ENCODE peak calls at places on chromosomes 3 and 15, in six cellular contexts. O is psoas muscle; L is AG08396; W is stimulated activated CD8-positive, alpha-beta memory T cell treated with anti-CD3 and anti-CD28 coated beads, Interleukin-4, amount 100 ng/mL, for 24 hours; D is GM23248; G is germinal center. B is an unnamed sample.

GRCh38 chr3:18144571-18144970 is 280.6 kb downstream of the SATB1 start:
- DNase-seq in O (no peak), L (no peak), W (no peak), D (no peak), G (no peak), B (no peak)

GRCh38 chr3:151268267-151269235 is 9.8 kb downstream of the P2RY14 start:
- DNase-seq in O (no peak), L (no peak), W (peak), D (no peak), G (no peak), B (peak)

GRCh38 chr3:197951392-197951990 is 1.5 kb downstream of the RPL35A start:
- DNase-seq in O (no peak), L (no peak), W (no peak), D (no peak), G (no peak), B (no peak)

GRCh38 chr3:41769106-41769505 is 192.8 kb downstream of the ULK4 start:
- DNase-seq in O (no peak), L (no peak), W (no peak), D (peak), G (no peak), B (no peak)

GRCh38 chr3:195119461-195120198 is 151.3 kb downstream of the XXYLT1 start:
- DNase-seq in O (no peak), L (peak), W (no peak), D (no peak), G (no peak), B (no peak)

GRCh38 chr15:32994810-32995424 is 199.6 kb downstream of the FMN1 start:
- DNase-seq in O (no peak), L (no peak), W (no peak), D (peak), G (peak), B (no peak)

GRCh38 chr3:74443102-74443501 is 171.4 kb downstream of the CNTN3 start:
- DNase-seq in O (no peak), L (no peak), W (no peak), D (peak), G (no peak), B (no peak)

GRCh38 chr15:37136666-37137065 is 36.3 kb upstream of the MEIS2 start:
- DNase-seq in O (no peak), L (no peak), W (no peak), D (peak), G (no peak), B (no peak)

GRCh38 chr15:81785679-81786078 is 260.1 kb downstream of the MEX3B start:
- DNase-seq in O (no peak), L (no peak), W (no peak), D (no peak), G (no peak), B (no peak)

GRCh38 chr3:103002447-103002846 is 567.6 kb downstream of the ZPLD1 start:
- DNase-seq in O (no peak), L (no peak), W (no peak), D (peak), G (no peak), B (no peak)

GRCh38 chr3:141096981-141097380 is 45.8 kb downstream of the SPSB4 start:
- DNase-seq in O (no peak), L (no peak), W (no peak), D (no peak), G (no peak), B (no peak)

GRCh38 chr3:46935168-46935858 is 41.2 kb downstream of the CCDC12 start:
- DNase-seq in O (peak), L (peak), W (no peak), D (peak), G (no peak), B (no peak)

GRCh38 chr3:187013080-187013838 is 82.9 kb downstream of the ST6GAL1 start:
- DNase-seq in O (no peak), L (no peak), W (no peak), D (no peak), G (no peak), B (no peak)

GRCh38 chr3:3648961-3649360 is 150.3 kb upstream of the LRRN1 start:
- DNase-seq in O (no peak), L (no peak), W (no peak), D (no peak), G (no peak), B (no peak)

GRCh38 chr3:18740631-18741583 is 315.8 kb upstream of the SATB1 start:
- DNase-seq in O (no peak), L (no peak), W (peak), D (no peak), G (peak), B (no peak)

GRCh38 chr3:185824051-185824466 is 783 bp downstream of the IGF2BP2 start:
- DNase-seq in O (no peak), L (peak), W (no peak), D (peak), G (peak), B (peak)

GRCh38 chr15:90337256-90337655 is 14.8 kb upstream of the ZNF774 start:
- DNase-seq in O (no peak), L (no peak), W (no peak), D (no peak), G (no peak), B (no peak)

GRCh38 chr15:75649045-75649761 is 1.5 kb downstream of the SNX33 start:
- DNase-seq in O (no peak), L (no peak), W (no peak), D (no peak), G (no peak), B (no peak)

GRCh38 chr3:187098925-187099512 is 40.3 kb downstream of the RPL39L start:
- DNase-seq in O (no peak), L (no peak), W (no peak), D (no peak), G (no peak), B (no peak)

GRCh38 chr3:126986001-126986400 is 3.1 kb downstream of the PLXNA1 start:
- DNase-seq in O (no peak), L (no peak), W (no peak), D (peak), G (no peak), B (no peak)

GRCh38 chr3:148682997-148683396 is 14.7 kb upstream of the AGTR1 start:
- DNase-seq in O (peak), L (no peak), W (no peak), D (no peak), G (no peak), B (no peak)

GRCh38 chr3:188246905-188247304 is 92.9 kb downstream of the LPP start:
- DNase-seq in O (no peak), L (no peak), W (no peak), D (no peak), G (no peak), B (no peak)

GRCh38 chr3:39524107-39524506 is 56.6 kb downstream of the MOBP start:
- DNase-seq in O (no peak), L (no peak), W (no peak), D (no peak), G (no peak), B (no peak)

GRCh38 chr3:184757010-184757651 is 45.3 kb upstream of the MAGEF1 start:
- DNase-seq in O (peak), L (peak), W (no peak), D (peak), G (no peak), B (no peak)

GRCh38 chr15:96268421-96269204 is 61.9 kb upstream of the NR2F2 start:
- DNase-seq in O (no peak), L (peak), W (no peak), D (peak), G (no peak), B (no peak)

GRCh38 chr3:9384141-9384828 is 13.1 kb upstream of the SETD5 start:
- DNase-seq in O (no peak), L (no peak), W (no peak), D (peak), G (no peak), B (no peak)

GRCh38 chr3:48140284-48140683 is 47.9 kb downstream of the CDC25A start:
- DNase-seq in O (no peak), L (no peak), W (no peak), D (no peak), G (no peak), B (no peak)

GRCh38 chr15:65451989-65452388 is 29.2 kb upstream of the IGDCC4 start:
- DNase-seq in O (no peak), L (no peak), W (no peak), D (no peak), G (no peak), B (no peak)

GRCh38 chr3:188231454-188231853 is 77.5 kb downstream of the LPP start:
- DNase-seq in O (peak), L (no peak), W (no peak), D (no peak), G (no peak), B (no peak)

GRCh38 chr15:67521770-67522568 is 1.0 kb downstream of the C15orf61 start:
- DNase-seq in O (no peak), L (peak), W (no peak), D (peak), G (no peak), B (no peak)

GRCh38 chr15:33068007-33068441 is 126.5 kb downstream of the FMN1 start:
- DNase-seq in O (peak), L (no peak), W (no peak), D (peak), G (peak), B (peak)

GRCh38 chr3:21752749-21753347 is 1.8 kb upstream of the ZNF385D start:
- DNase-seq in O (no peak), L (peak), W (no peak), D (peak), G (no peak), B (no peak)

GRCh38 chr15:25725758-25726157 is 137.4 kb downstream of the ATP10A start:
- DNase-seq in O (no peak), L (no peak), W (no peak), D (no peak), G (no peak), B (no peak)

GRCh38 chr3:127688022-127688415 is 15.3 kb downstream of the ABTB1 start:
- DNase-seq in O (no peak), L (no peak), W (no peak), D (no peak), G (no peak), B (no peak)

B was measured in GM19239.